ENCODE peak calls at places on chromosome 13, in four cellular contexts. One of them, this sample, is unnamed.

GRCh38 chr13:26656919-26657318 is 99.4 kb downstream of the WASF3 start:
- DNase-seq in pancreas: no peak
- DNase-seq in AG10803: peak
- DNase-seq in mucosa of descending colon: no peak
- DNase-seq in this sample: no peak

GRCh38 chr13:102679449-102680132 is 15.3 kb downstream of the METTL21C start:
- DNase-seq in pancreas: no peak
- DNase-seq in AG10803: no peak
- DNase-seq in mucosa of descending colon: no peak
- DNase-seq in this sample: no peak

GRCh38 chr13:106466691-106467405 is 68.6 kb downstream of the EFNB2 start:
- DNase-seq in pancreas: no peak
- DNase-seq in AG10803: no peak
- DNase-seq in mucosa of descending colon: no peak
- DNase-seq in this sample: no peak

GRCh38 chr13:60797112-60797511 is 400.1 kb downstream of the TDRD3 start:
- DNase-seq in pancreas: no peak
- DNase-seq in AG10803: no peak
- DNase-seq in mucosa of descending colon: no peak
- DNase-seq in this sample: no peak

GRCh38 chr13:85725433-85725832 is 73.8 kb downstream of the SLITRK6 start:
- DNase-seq in pancreas: no peak
- DNase-seq in AG10803: no peak
- DNase-seq in mucosa of descending colon: no peak
- DNase-seq in this sample: no peak

GRCh38 chr13:79468819-79469218 is 12.1 kb upstream of the NDFIP2 start:
- DNase-seq in pancreas: no peak
- DNase-seq in AG10803: no peak
- DNase-seq in mucosa of descending colon: no peak
- DNase-seq in this sample: no peak

GRCh38 chr13:27644302-27644701 is 22.6 kb downstream of the POLR1D start:
- DNase-seq in pancreas: no peak
- DNase-seq in AG10803: peak
- DNase-seq in mucosa of descending colon: no peak
- DNase-seq in this sample: no peak

GRCh38 chr13:92513672-92514071 is 712.9 kb upstream of the GPC6 start:
- DNase-seq in pancreas: no peak
- DNase-seq in AG10803: no peak
- DNase-seq in mucosa of descending colon: no peak
- DNase-seq in this sample: no peak

GRCh38 chr13:99028890-99029289 is 51.0 kb upstream of the DOCK9 start:
- DNase-seq in pancreas: no peak
- DNase-seq in AG10803: no peak
- DNase-seq in mucosa of descending colon: no peak
- DNase-seq in this sample: no peak

GRCh38 chr13:29996316-29996715 is 145.9 kb upstream of the UBL3 start:
- DNase-seq in pancreas: no peak
- DNase-seq in AG10803: no peak
- DNase-seq in mucosa of descending colon: no peak
- DNase-seq in this sample: no peak

GRCh38 chr13:78602561-78603239 is 652 bp downstream of the POU4F1 start:
- DNase-seq in pancreas: no peak
- DNase-seq in AG10803: no peak
- DNase-seq in mucosa of descending colon: no peak
- DNase-seq in this sample: no peak

GRCh38 chr13:61727714-61728275 is 312.1 kb upstream of the PCDH20 start:
- DNase-seq in pancreas: no peak
- DNase-seq in AG10803: peak
- DNase-seq in mucosa of descending colon: no peak
- DNase-seq in this sample: no peak

GRCh38 chr13:49497272-49497671 is 1.5 kb downstream of the PHF11 start:
- DNase-seq in pancreas: no peak
- DNase-seq in AG10803: no peak
- DNase-seq in mucosa of descending colon: no peak
- DNase-seq in this sample: no peak

GRCh38 chr13:112250788-112251445 is 125.2 kb upstream of the SPACA7 start:
- DNase-seq in pancreas: no peak
- DNase-seq in AG10803: no peak
- DNase-seq in mucosa of descending colon: no peak
- DNase-seq in this sample: no peak

GRCh38 chr13:92994056-92994455 is 232.6 kb upstream of the GPC6 start:
- DNase-seq in pancreas: no peak
- DNase-seq in AG10803: no peak
- DNase-seq in mucosa of descending colon: no peak
- DNase-seq in this sample: no peak

GRCh38 chr13:34867590-34867989 is 74.5 kb upstream of the NBEA start:
- DNase-seq in pancreas: no peak
- DNase-seq in AG10803: peak
- DNase-seq in mucosa of descending colon: no peak
- DNase-seq in this sample: no peak

GRCh38 chr13:83232626-83233025 is 649.6 kb downstream of the SLITRK1 start:
- DNase-seq in pancreas: no peak
- DNase-seq in AG10803: peak
- DNase-seq in mucosa of descending colon: no peak
- DNase-seq in this sample: no peak

GRCh38 chr13:112900691-112901091 is 68.3 kb upstream of the MCF2L start:
- DNase-seq in pancreas: no peak
- DNase-seq in AG10803: no peak
- DNase-seq in mucosa of descending colon: no peak
- DNase-seq in this sample: no peak

GRCh38 chr13:30577381-30577780 is 40.3 kb upstream of the USPL1 start:
- DNase-seq in pancreas: no peak
- DNase-seq in AG10803: peak
- DNase-seq in mucosa of descending colon: no peak
- DNase-seq in this sample: no peak

GRCh38 chr13:43077446-43077845 is 54.1 kb downstream of the DNAJC15 start:
- DNase-seq in pancreas: no peak
- DNase-seq in AG10803: no peak
- DNase-seq in mucosa of descending colon: no peak
- DNase-seq in this sample: no peak

GRCh38 chr13:98206946-98207345 is 29.9 kb upstream of the RNF113B start:
- DNase-seq in pancreas: no peak
- DNase-seq in AG10803: peak
- DNase-seq in mucosa of descending colon: no peak
- DNase-seq in this sample: no peak

GRCh38 chr13:20127563-20128458 is 33.0 kb downstream of the GJA3 start:
- DNase-seq in pancreas: peak
- DNase-seq in AG10803: peak
- DNase-seq in mucosa of descending colon: peak
- DNase-seq in this sample: no peak

GRCh38 chr13:70622785-70623184 is 514.5 kb upstream of the KLHL1 start:
- DNase-seq in pancreas: no peak
- DNase-seq in AG10803: no peak
- DNase-seq in mucosa of descending colon: no peak
- DNase-seq in this sample: no peak

DNA sequence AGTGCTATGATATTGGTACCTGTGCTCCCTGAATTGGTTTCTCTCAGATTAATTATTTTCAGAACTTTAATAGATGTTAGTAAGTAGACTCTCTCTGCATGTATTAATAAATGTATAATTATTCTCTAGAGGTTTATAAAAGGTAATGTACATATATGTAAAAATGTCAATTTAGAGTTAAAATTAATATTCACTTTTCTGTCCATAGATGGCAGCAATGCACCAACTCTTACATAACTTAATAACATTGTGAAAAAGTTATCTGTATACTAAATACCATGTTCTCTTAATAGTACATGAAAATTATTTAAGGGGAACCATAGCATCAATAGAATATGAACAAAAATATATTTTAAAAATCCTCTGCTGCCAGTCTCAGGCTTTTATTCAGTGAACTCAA is 515.0 kb upstream of the KLHL1 start:
- DNase-seq in pancreas: no peak
- DNase-seq in AG10803: peak
- DNase-seq in mucosa of descending colon: no peak
- DNase-seq in this sample: no peak
- TF ChIP-seq CTCF in pancreas: peak
- TF ChIP-seq CTCF in AG10803: peak
- TF ChIP-seq CTCF in mucosa of descending colon: no peak
- TF ChIP-seq CTCF in this sample: peak

GRCh38 chr13:75566658-75567057 is 17.1 kb downstream of the UCHL3 start:
- DNase-seq in pancreas: no peak
- DNase-seq in AG10803: peak
- DNase-seq in mucosa of descending colon: no peak
- DNase-seq in this sample: no peak
- TF ChIP-seq CTCF in pancreas: no peak
- TF ChIP-seq CTCF in AG10803: peak
- TF ChIP-seq CTCF in mucosa of descending colon: no peak
- TF ChIP-seq CTCF in this sample: peak

DNA sequence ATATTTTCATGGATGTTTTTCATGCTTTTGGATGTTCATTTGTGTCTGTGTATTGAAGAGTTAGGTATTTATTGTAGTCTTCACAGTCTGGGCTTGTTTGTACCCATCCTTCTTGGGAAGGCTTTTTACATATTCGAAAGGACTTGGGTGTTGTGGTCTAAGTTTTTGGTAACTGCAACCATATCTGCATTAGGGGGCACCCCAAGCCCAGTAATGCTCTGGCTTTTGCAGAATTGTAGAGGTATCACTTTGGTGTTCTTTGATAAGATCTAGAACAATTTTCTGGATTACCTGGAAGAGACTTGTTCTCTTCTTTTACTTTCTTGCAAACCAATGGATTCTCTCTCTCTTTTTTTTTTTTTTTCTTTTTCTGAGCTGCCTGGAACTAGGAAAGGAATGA is 581.3 kb downstream of the DACH1 start:
- DNase-seq in pancreas: no peak
- DNase-seq in AG10803: no peak
- DNase-seq in mucosa of descending colon: no peak
- DNase-seq in this sample: no peak
- TF ChIP-seq CTCF in pancreas: no peak
- TF ChIP-seq CTCF in AG10803: no peak
- TF ChIP-seq CTCF in mucosa of descending colon: no peak
- TF ChIP-seq CTCF in this sample: peak

GRCh38 chr13:47679391-47679790 is 321.7 kb downstream of the SUCLA2 start:
- DNase-seq in pancreas: no peak
- DNase-seq in AG10803: peak
- DNase-seq in mucosa of descending colon: no peak
- DNase-seq in this sample: no peak

GRCh38 chr13:47672982-47673670 is 327.9 kb downstream of the SUCLA2 start:
- DNase-seq in pancreas: no peak
- DNase-seq in AG10803: peak
- DNase-seq in mucosa of descending colon: no peak
- DNase-seq in this sample: no peak

GRCh38 chr13:47675871-47676270 is 325.2 kb downstream of the SUCLA2 start:
- DNase-seq in pancreas: no peak
- DNase-seq in AG10803: no peak
- DNase-seq in mucosa of descending colon: no peak
- DNase-seq in this sample: no peak

GRCh38 chr13:47680752-47681151 is 320.3 kb downstream of the SUCLA2 start:
- DNase-seq in pancreas: no peak
- DNase-seq in AG10803: peak
- DNase-seq in mucosa of descending colon: no peak
- DNase-seq in this sample: no peak

GRCh38 chr13:47678201-47678963 is 322.7 kb downstream of the SUCLA2 start:
- DNase-seq in pancreas: no peak
- DNase-seq in AG10803: peak
- DNase-seq in mucosa of descending colon: no peak
- DNase-seq in this sample: no peak
- TF ChIP-seq CTCF in pancreas: no peak
- TF ChIP-seq CTCF in AG10803: no peak
- TF ChIP-seq CTCF in mucosa of descending colon: no peak
- TF ChIP-seq CTCF in this sample: no peak

GRCh38 chr13:96822900-96823299 is 171.4 kb downstream of the OXGR1 start:
- DNase-seq in pancreas: peak
- DNase-seq in AG10803: no peak
- DNase-seq in mucosa of descending colon: no peak
- DNase-seq in this sample: no peak
- TF ChIP-seq CTCF in pancreas: no peak
- TF ChIP-seq CTCF in AG10803: peak
- TF ChIP-seq CTCF in mucosa of descending colon: no peak
- TF ChIP-seq CTCF in this sample: peak

GRCh38 chr13:39820606-39821005 is 165.1 kb downstream of the COG6 start:
- DNase-seq in pancreas: no peak
- DNase-seq in AG10803: no peak
- DNase-seq in mucosa of descending colon: no peak
- DNase-seq in this sample: no peak
- TF ChIP-seq CTCF in pancreas: no peak
- TF ChIP-seq CTCF in AG10803: no peak
- TF ChIP-seq CTCF in mucosa of descending colon: no peak
- TF ChIP-seq CTCF in this sample: no peak

DNA sequence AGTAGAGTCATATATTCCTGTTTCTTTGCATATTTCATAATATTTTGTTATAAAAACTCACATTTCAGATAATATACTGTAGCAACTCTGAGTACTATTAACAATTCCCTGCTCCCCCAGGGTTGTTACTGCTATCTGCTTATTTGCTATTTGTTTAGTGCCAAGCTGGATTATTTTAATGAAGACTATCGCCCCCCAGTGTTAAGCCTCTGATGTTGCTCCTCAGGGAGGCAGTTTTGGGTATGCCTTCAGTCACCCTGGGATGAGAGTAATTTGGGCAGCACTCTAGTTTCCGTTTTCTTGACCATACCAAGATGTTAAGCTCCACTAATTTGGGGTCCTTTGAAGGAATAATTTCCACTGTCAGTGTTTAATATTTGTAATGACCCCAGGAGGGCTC is 46.0 kb downstream of the MICU2 start:
- DNase-seq in pancreas: no peak
- DNase-seq in AG10803: peak
- DNase-seq in mucosa of descending colon: no peak
- DNase-seq in this sample: no peak
- TF ChIP-seq CTCF in pancreas: no peak
- TF ChIP-seq CTCF in AG10803: peak
- TF ChIP-seq CTCF in mucosa of descending colon: no peak
- TF ChIP-seq CTCF in this sample: peak

This sample was measured in D721Med.